ENCODE peak calls at places on chromosomes 13 and 19, in four cellular contexts. E is neuronal stem cell, Z is IMR-90, G is mesendoderm. W is an unnamed sample.

GRCh38 chr13:98606296-98606695 is 29.4 kb upstream of the STK24 start:
- DNase-seq in E (no peak), Z (no peak), G (peak), W (no peak)

GRCh38 chr13:74289130-74289529 is 154.9 kb upstream of the KLF12 start:
- DNase-seq in E (no peak), Z (no peak), G (peak), W (no peak)

GRCh38 chr13:98246538-98247172 is 69.6 kb upstream of the RNF113B start:
- DNase-seq in E (no peak), Z (peak), G (no peak), W (no peak)

GRCh38 chr13:59441596-59442280 is 722.0 kb downstream of the DIAPH3 start:
- DNase-seq in E (no peak), Z (no peak), G (peak), W (no peak)

GRCh38 chr13:51643114-51643881 is 59.0 kb downstream of the WDFY2 start:
- DNase-seq in E (no peak), Z (peak), G (peak), W (no peak)

GRCh38 chr19:29544656-29545360 is 19.0 kb downstream of the VSTM2B start:
- DNase-seq in E (no peak), Z (no peak), G (no peak), W (peak)

GRCh38 chr19:2887391-2887914 is 13.3 kb upstream of the ZNF57 start:
- DNase-seq in E (no peak), Z (peak), G (peak), W (peak)

GRCh38 chr13:44498969-44499368 is 77.2 kb downstream of the TSC22D1 start:
- DNase-seq in E (no peak), Z (no peak), G (no peak), W (no peak)

GRCh38 chr19:38898788-38899446 is 501 bp downstream of the SIRT2 start:
- DNase-seq in E (peak), Z (peak), G (peak), W (no peak)

GRCh38 chr19:54426291-54426918 is 11.1 kb downstream of the TTYH1 start:
- DNase-seq in E (no peak), Z (no peak), G (no peak), W (no peak)

GRCh38 chr19:29976151-29976943 is 34.3 kb downstream of the URI1 start:
- DNase-seq in E (no peak), Z (no peak), G (no peak), W (no peak)

GRCh38 chr19:19049406-19049805 is 14.4 kb upstream of the SLC25A42 start:
- DNase-seq in E (no peak), Z (peak), G (no peak), W (no peak)

GRCh38 chr19:18096258-18096657 is 1.3 kb upstream of the MAST3 start:
- DNase-seq in E (no peak), Z (no peak), G (no peak), W (no peak)

GRCh38 chr19:4431808-4432674 is 25.6 kb downstream of the UBXN6 start:
- DNase-seq in E (no peak), Z (no peak), G (no peak), W (no peak)

GRCh38 chr13:32638739-32639138 is 52.5 kb downstream of the PDS5B start:
- DNase-seq in E (no peak), Z (no peak), G (no peak), W (no peak)

GRCh38 chr19:8654591-8655339 is 24.3 kb downstream of the NFILZ start:
- DNase-seq in E (peak), Z (peak), G (peak), W (peak)

GRCh38 chr13:99041788-99042187 is 63.9 kb upstream of the DOCK9 start:
- DNase-seq in E (no peak), Z (no peak), G (no peak), W (no peak)

GRCh38 chr19:17686027-17686511 is 2.1 kb downstream of the UNC13A start:
- DNase-seq in E (no peak), Z (no peak), G (peak), W (peak)

GRCh38 chr19:8491574-8491973 is 10.9 kb downstream of the PRAM1 start:
- DNase-seq in E (no peak), Z (no peak), G (peak), W (peak)

DNA sequence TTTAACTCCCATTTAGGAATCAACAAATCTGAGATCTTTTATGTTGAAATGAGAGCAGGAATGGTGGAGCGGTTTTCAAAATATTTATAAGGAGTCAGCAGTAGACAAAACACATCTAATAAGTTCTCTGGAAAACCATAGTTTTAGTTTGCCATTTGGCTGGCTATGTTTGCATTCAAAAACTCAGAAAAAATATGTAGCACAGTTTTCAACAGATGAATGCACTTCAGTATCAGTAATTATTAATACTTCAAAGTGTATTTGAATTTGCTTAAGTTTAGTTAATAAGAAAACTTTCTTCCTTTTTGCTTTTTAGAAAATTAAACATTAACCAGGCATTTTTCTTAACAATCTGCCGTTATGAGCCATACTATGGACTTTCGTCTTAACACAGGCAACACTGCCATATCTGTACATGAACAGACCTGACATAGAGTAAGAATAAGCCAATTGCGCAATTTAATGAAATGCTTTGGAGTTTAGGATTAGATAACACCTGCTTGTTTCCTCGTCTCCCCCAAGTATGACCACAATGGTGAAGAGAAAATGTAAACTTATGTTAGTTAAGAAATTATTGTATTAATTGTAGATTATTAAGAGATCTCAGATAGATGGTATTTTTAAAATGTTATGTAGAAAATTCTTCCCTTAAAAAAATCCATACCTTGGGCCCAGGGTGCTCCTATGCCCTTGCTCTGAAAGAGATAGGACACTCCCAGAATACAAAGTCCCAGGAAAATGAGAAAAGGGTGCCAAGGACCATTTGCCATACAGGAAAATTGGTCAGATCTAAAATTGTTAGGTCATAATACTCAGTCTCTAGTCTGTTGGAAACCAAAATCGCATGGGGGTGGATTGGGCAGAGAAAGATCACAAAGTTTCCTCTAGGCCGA is 552.3 kb upstream of the ARGLU1 start:
- DNase-seq in E (no peak), Z (no peak), G (no peak), W (no peak)
- H2AK5ac ChIP-seq in E (no peak), Z (no peak), G (no peak), W (no peak)

GRCh38 chr13:79346300-79346914 is 59.6 kb downstream of the RBM26 start:
- DNase-seq in E (no peak), Z (no peak), G (no peak), W (no peak)
- H2AK5ac ChIP-seq in E (no peak), Z (no peak), G (no peak), W (no peak)

DNA sequence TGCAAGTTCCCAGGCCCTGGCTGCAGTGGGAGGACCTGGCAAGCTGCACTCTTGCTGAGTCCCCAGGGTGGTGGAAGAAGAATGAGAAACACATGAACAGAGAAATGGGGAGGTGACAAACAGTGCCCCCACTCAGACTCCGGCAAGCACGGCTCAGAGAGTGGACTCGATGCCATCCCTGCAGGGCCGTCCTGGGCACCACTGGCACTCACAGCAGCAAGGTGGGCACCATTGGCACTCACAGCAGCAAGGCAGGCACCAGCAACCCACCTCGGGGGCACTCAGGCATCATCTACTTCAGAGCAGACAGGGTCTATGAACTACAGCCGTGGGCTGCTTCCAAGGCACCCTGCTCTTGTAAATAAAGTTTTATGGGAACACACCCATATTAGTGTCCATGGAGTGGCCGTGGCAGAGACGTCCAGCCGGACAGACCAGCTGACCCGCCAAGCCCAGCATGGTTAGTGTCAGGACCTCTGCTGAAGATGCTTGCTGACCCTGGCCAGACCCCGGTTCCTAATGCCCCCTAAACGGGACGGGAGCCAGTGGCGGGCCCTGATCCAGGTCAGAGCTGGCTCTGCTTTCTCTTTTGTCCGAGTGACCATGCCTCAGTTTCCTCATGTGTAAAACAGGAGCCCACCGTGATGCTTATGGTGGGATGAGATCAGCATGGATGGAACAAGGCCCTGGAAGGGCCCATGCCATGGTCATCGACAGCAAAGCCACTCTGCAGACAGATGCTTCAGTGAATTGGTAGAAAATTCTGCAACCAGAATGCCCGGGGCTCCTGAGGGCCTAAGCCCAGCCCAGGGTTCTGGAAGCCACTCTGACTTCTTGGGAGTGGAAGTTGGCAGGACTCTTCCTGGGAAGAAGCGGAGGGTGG is 2.1 kb upstream of the F10 start:
- DNase-seq in E (no peak), Z (no peak), G (no peak), W (no peak)
- H2AK5ac ChIP-seq in E (peak), Z (no peak), G (no peak), W (no peak)

GRCh38 chr13:30829788-30830637 is 76.1 kb upstream of the MEDAG start:
- DNase-seq in E (no peak), Z (no peak), G (no peak), W (no peak)
- H2AK5ac ChIP-seq in E (no peak), Z (peak), G (no peak), W (no peak)

DNA sequence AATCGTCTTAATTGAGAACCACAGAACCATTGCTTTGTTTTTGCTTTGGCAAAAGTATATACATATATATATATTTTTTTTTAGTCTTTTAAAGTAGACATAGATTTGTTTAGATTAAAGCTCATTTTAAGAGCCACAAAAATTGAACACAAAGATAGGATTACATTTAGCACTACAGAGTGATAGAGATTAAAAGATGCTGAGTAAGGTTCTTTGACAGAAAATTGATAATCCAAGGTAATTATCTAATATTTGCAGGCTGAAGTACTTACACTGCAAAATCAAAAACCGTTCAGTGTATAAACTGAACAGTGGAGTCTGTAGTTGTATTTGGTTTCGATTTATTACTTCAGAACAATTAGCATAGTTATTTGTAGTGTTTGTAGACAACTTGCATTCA is 24.5 kb upstream of the ZNF98 start:
- DNase-seq in E (no peak), Z (no peak), G (no peak), W (no peak)
- H2AK5ac ChIP-seq in E (no peak), Z (no peak), G (no peak), W (no peak)

GRCh38 chr19:32873560-32873959 is 4.0 kb upstream of the SLC7A9 start:
- DNase-seq in E (no peak), Z (no peak), G (no peak), W (no peak)
- H2AK5ac ChIP-seq in E (no peak), Z (no peak), G (no peak), W (no peak)

DNA sequence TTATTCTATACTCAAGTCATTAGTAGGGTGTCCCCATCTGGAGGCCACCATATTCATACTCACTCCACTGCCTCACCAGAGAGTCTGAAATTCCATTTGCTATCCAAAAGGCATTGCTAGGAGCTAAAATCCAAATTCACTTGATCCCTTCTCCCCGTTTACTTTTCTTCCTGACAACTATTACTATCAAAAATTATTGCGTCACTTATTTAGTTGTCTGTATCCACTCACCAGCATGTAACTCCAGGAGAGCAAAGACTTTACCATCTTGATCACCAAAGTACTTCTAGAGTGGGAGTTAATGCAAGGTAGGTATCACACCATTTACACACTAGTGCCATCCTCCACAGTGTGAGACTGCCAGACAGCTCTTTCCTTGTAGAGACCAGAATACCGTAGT is 82.3 kb upstream of the SGCG start:
- DNase-seq in E (no peak), Z (no peak), G (no peak), W (no peak)
- H2AK5ac ChIP-seq in E (no peak), Z (no peak), G (no peak), W (no peak)

W was measured in H9.